ENCODE peak calls at places on chromosomes 7 and 10, in six cellular contexts. V is colonic mucosa, W is left lung, T is heart right ventricle, O is fibroblast of lung, H is right lobe of liver. E is an unnamed sample.

GRCh38 chr10:23442936-23443335 is 4.1 kb downstream of the OTUD1 start:
- DNase-seq in V (no peak), H (no peak), T (no peak), W (no peak), O (peak; percentile 63), E (peak; percentile 26)

GRCh38 chr10:116721991-116722392 is 20.4 kb downstream of the HSPA12A start:
- DNase-seq in O (peak; percentile 22), W (no peak), H (no peak), T (no peak), V (no peak), E (peak; percentile 61)

GRCh38 chr7:15378494-15378893 is 183.3 kb downstream of the AGMO start:
- DNase-seq in W (no peak), O (no peak), H (no peak), T (no peak), V (no peak), E (no peak)

GRCh38 chr7:147535619-147536200 is 1054.9 kb upstream of the C7orf33 start:
- DNase-seq in H (no peak), W (no peak), V (no peak), O (peak; percentile 26), T (no peak), E (no peak)

GRCh38 chr7:155806096-155806871 is 6.0 kb downstream of the SHH start:
- DNase-seq in V (no peak), O (no peak), H (no peak), T (no peak), W (peak; percentile 78), E (no peak)

GRCh38 chr10:123995461-123996131 is 97.8 kb downstream of the CHST15 start:
- DNase-seq in W (peak; percentile 89), T (peak; percentile 39), O (peak; percentile 93), V (peak; percentile 49), H (peak; percentile 65), E (no peak)

GRCh38 chr7:40760997-40761396 is 626.2 kb downstream of the SUGCT start:
- DNase-seq in W (no peak), H (peak; percentile 43), O (no peak), V (no peak), T (no peak), E (peak; percentile 19)

GRCh38 chr7:79553811-79554555 is 100.5 kb upstream of the MAGI2 start:
- DNase-seq in V (no peak), T (no peak), O (peak; percentile 66), H (no peak), W (no peak), E (peak; percentile 56)

GRCh38 chr7:98126311-98127142 is 19.9 kb downstream of the LMTK2 start:
- DNase-seq in W (no peak), T (no peak), O (no peak), V (no peak), H (no peak), E (no peak)

GRCh38 chr10:119654540-119654939 is 3.4 kb downstream of the BAG3 start:
- DNase-seq in H (peak; percentile 60), O (no peak), T (peak; percentile 40), W (peak; percentile 79), V (peak; percentile 83), E (no peak)

GRCh38 chr10:119653209-119653608 is 2.0 kb downstream of the BAG3 start:
- DNase-seq in T (no peak), H (no peak), O (no peak), W (no peak), V (no peak), E (no peak)

GRCh38 chr10:119651514-119652327 is 541 bp downstream of the BAG3 start:
- DNase-seq in W (peak; percentile 84), V (peak; percentile 39), O (no peak), T (peak; percentile 38), H (peak; percentile 54), E (no peak)

GRCh38 chr10:119650692-119651513 is at the start of gene BAG3:
- DNase-seq in V (peak; percentile 95), T (peak; percentile 94), O (peak; percentile 94), W (peak; percentile 97), H (peak; percentile 96), E (no peak)

DNA sequence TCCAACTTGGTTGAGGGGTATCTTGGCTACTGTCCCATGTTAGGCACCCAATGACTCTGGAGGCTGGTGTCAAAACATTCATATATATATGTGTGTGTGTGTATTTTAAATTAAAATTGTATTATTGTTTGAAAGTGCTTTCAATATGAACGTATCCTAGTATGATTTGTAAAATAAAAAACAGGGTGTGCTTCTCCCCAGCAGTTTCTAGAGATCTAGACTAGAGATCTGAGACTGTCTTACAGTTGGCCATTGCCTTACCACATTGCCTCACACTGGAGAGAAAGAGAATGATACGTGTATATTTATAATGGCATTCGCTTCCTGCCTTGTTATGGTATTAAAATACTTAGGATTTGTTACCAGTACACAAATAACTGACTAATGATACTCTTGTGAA is 1.2 kb downstream of the BAG3 start:
- DNase-seq in T (no peak), V (peak; percentile 29), W (no peak), O (peak; percentile 83), H (no peak), E (no peak)
- TF ChIP-seq CTCF in T (peak; percentile 40), V (peak; percentile 25), W (peak; percentile 19), O (peak; percentile 22), H (peak; percentile 31), E (peak; percentile 47)

GRCh38 chr10:30215631-30216030 is 133.4 kb downstream of the MTPAP start:
- DNase-seq in T (peak; percentile 20), O (no peak), H (peak; percentile 22), W (no peak), V (no peak), E (no peak)

GRCh38 chr10:30215131-30215530 is 133.9 kb downstream of the MTPAP start:
- DNase-seq in T (no peak), V (no peak), O (no peak), H (no peak), W (no peak), E (no peak)

GRCh38 chr10:30216811-30217210 is 132.3 kb downstream of the MTPAP start:
- DNase-seq in W (no peak), T (no peak), H (no peak), O (no peak), V (no peak), E (no peak)

DNA sequence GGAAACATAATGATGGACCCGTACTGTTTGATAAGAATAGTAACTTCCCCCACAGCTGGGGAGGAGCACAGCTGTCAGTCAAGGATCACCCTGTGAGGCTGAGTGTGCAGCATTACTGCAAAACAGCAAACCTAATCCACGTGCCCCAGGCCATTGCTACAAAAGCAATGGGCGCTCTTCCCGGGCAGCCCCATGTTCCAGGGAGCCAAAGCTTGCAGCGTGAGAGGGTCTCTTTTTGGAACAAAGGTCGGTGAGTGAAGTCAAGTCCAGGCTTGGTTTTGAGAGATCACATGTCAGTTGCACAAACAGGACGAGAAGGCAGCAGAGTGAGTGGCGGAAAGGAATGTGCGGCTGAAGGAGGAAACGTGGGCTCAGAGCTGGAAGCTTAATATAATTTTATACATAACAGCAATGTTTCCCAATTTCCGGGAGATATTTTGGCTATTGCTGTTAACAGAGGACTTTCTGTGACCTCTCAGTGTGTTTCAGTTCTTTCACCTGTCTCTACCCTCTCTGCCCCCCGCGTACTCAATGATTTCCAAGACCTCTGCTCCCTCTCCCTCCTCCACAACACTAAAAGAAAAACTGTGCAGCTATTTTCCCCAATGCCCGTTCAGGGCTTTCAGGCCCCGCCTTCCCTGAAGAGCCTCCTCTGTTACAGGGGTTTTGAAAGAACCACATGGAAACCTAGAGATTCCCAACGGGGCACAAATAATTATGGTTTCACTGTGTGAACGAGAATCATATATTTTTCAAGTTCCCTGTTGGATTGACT is 128.9 kb downstream of the MTPAP start:
- DNase-seq in V (no peak), T (no peak), H (peak; percentile 21), O (peak; percentile 55), W (no peak), E (peak; percentile 70)
- H3K4me3 ChIP-seq in V (no peak overlapping the region), T (peak overlapping the region; percentile 13), H (peak overlapping the region; percentile 0), O (no peak overlapping the region), W (no peak overlapping the region), E (peak overlapping the region; percentile 33)

DNA sequence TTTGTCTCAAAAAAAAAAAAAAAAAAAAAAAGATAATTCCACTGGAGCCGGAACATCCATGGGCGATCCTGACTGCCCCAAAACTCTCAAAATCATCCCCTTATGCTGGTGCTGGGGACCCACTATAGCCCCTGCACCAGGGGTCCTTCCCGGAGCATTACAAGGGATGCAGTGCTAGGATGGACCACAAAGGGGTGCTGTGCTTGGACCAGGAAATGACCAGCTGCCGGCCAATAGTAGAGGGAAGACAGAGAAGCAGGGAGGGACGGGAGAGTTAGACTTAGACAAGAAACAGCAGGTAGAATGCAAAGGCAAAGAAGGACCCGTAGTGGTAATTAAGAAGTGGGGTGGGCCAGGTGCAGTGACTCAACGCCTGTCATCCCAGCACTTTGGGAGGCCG is 40.5 kb downstream of the RCC1L start:
- DNase-seq in V (no peak), W (no peak), T (no peak), H (no peak), O (no peak), E (no peak)
- TF ChIP-seq CTCF in V (no peak), W (no peak), T (no peak), H (no peak), O (peak; percentile 16), E (peak; percentile 39)

GRCh38 chr7:92360387-92360786 is 86.9 kb upstream of the GATAD1 start:
- DNase-seq in O (no peak), T (no peak), V (no peak), W (no peak), H (no peak), E (no peak)
- H3K4me3 ChIP-seq in O (no peak overlapping the region), T (no peak overlapping the region), V (no peak overlapping the region), W (no peak overlapping the region), H (no peak overlapping the region), E (no peak overlapping the region)

DNA sequence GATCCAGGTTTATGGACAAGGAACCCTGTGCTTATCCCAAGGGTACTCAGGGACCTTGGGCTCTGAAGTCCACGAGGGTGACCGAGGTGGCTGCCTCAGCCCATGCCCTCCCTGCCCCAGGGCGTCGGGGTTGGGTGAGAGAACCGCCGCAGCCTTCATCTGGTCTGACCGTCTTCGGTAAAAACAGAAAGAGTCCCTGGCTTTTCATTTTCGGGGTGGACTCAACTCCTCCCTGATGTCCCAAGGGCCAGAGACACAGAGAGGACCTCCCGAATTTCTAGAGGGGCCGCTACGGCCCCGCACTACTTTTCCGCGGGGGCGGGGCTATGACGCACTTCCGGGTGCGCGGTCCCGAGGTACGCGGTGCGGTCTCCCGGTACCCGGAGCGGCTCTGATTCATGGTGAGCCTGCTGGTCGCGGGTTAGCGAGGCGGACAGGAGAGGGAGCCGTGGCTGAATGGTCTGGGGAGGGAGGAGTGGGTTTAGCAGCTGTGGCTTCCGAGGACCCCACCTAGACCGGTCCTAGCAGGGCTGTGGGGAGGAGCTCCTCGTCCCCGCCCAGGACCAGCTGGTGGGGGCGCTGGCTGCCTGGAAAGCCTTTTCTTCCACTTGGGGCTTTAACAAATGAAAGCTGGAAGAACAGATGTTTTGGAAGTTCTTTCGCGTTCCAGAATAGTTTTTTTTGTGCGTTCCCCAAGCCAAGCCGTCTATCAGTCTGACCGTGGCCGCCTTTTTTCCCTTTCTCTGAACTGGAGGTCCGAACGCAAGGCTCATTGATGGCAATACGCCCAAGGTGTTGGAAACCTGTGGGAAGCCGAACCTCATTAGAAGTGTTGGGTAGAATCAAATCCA is at the start of gene ZSCAN21:
- DNase-seq in W (peak; percentile 95), V (peak; percentile 84), T (peak; percentile 89), O (peak; percentile 84), H (peak; percentile 85), E (peak; percentile 22)
- TF ChIP-seq CTCF in W (no peak), V (no peak), T (peak; percentile 30), O (no peak), H (peak; percentile 33), E (peak; percentile 15)

E was measured in epithelial cell of proximal tubule.